ENCODE peak calls at places on chromosomes 1 and 21, in five cellular contexts. One of them, this sample, is unnamed.

GRCh38 chr1:112772781-112773180 is 57.6 kb upstream of the PPM1J start:
- DNase-seq in H1: no peak
- DNase-seq in ovary: no peak
- DNase-seq in endothelial cell of umbilical vein: no peak
- DNase-seq in IMR-90: no peak
- DNase-seq in this sample: no peak

GRCh38 chr1:102954576-102954975 is 153.7 kb downstream of the COL11A1 start:
- DNase-seq in ovary: no peak
- DNase-seq in H1: no peak
- DNase-seq in endothelial cell of umbilical vein: no peak
- DNase-seq in IMR-90: no peak
- DNase-seq in this sample: no peak

GRCh38 chr1:37094302-37094701 is 60.0 kb upstream of the GRIK3 start:
- DNase-seq in H1: no peak
- DNase-seq in ovary: no peak
- DNase-seq in endothelial cell of umbilical vein: no peak
- DNase-seq in IMR-90: no peak
- DNase-seq in this sample: no peak

GRCh38 chr21:35072960-35073359 is 23.9 kb upstream of the RUNX1 start:
- DNase-seq in H1: no peak
- DNase-seq in IMR-90: peak; percentile 77
- DNase-seq in endothelial cell of umbilical vein: peak; percentile 60
- DNase-seq in ovary: peak; percentile 60
- DNase-seq in this sample: no peak

GRCh38 chr1:156893048-156893953 is at the start of gene PEAR1:
- DNase-seq in ovary: peak; percentile 80
- DNase-seq in endothelial cell of umbilical vein: peak; percentile 78
- DNase-seq in H1: peak; percentile 78
- DNase-seq in IMR-90: peak; percentile 31
- DNase-seq in this sample: no peak

GRCh38 chr21:43313939-43314405 is 113.0 kb downstream of the SIK1 start:
- DNase-seq in endothelial cell of umbilical vein: no peak
- DNase-seq in H1: no peak
- DNase-seq in ovary: no peak
- DNase-seq in IMR-90: no peak
- DNase-seq in this sample: no peak

GRCh38 chr21:36211660-36212512 is 55.3 kb downstream of the DOP1B start:
- DNase-seq in IMR-90: peak; percentile 93
- DNase-seq in ovary: no peak
- DNase-seq in endothelial cell of umbilical vein: no peak
- DNase-seq in H1: no peak
- DNase-seq in this sample: no peak

GRCh38 chr1:86227026-86227425 is 70.5 kb upstream of the COL24A1 start:
- DNase-seq in IMR-90: no peak
- DNase-seq in endothelial cell of umbilical vein: no peak
- DNase-seq in ovary: no peak
- DNase-seq in H1: no peak
- DNase-seq in this sample: no peak

GRCh38 chr1:79966438-79966837 is 959.9 kb upstream of the ADGRL4 start:
- DNase-seq in endothelial cell of umbilical vein: no peak
- DNase-seq in ovary: no peak
- DNase-seq in IMR-90: no peak
- DNase-seq in H1: no peak
- DNase-seq in this sample: no peak

GRCh38 chr1:170685166-170685565 is 21.2 kb downstream of the PRRX1 start:
- DNase-seq in IMR-90: peak; percentile 94
- DNase-seq in endothelial cell of umbilical vein: no peak
- DNase-seq in ovary: no peak
- DNase-seq in H1: no peak
- DNase-seq in this sample: no peak

GRCh38 chr1:12143631-12144155 is 23.1 kb upstream of the TNFRSF1B start:
- DNase-seq in ovary: peak; percentile 80
- DNase-seq in IMR-90: peak; percentile 98
- DNase-seq in endothelial cell of umbilical vein: peak; percentile 75
- DNase-seq in H1: no peak
- DNase-seq in this sample: peak; percentile 78

GRCh38 chr1:110464340-110464739 is 13.4 kb downstream of the PROK1 start:
- DNase-seq in endothelial cell of umbilical vein: no peak
- DNase-seq in ovary: no peak
- DNase-seq in H1: no peak
- DNase-seq in IMR-90: peak; percentile 87
- DNase-seq in this sample: no peak

GRCh38 chr1:242871631-242872030 is 347.1 kb upstream of the PLD5 start:
- DNase-seq in endothelial cell of umbilical vein: no peak
- DNase-seq in IMR-90: no peak
- DNase-seq in H1: no peak
- DNase-seq in ovary: no peak
- DNase-seq in this sample: no peak

GRCh38 chr1:87778896-87779295 is 450.2 kb downstream of the LMO4 start:
- DNase-seq in endothelial cell of umbilical vein: no peak
- DNase-seq in ovary: no peak
- DNase-seq in IMR-90: peak; percentile 24
- DNase-seq in H1: no peak
- DNase-seq in this sample: no peak

GRCh38 chr1:74420497-74420896 is 91.9 kb downstream of the LRRC53 start:
- DNase-seq in H1: no peak
- DNase-seq in IMR-90: no peak
- DNase-seq in endothelial cell of umbilical vein: no peak
- DNase-seq in ovary: no peak
- DNase-seq in this sample: no peak

GRCh38 chr1:10874351-10874750 is 77.9 kb upstream of the CASZ1 start:
- DNase-seq in IMR-90: no peak
- DNase-seq in ovary: no peak
- DNase-seq in H1: no peak
- DNase-seq in endothelial cell of umbilical vein: no peak
- DNase-seq in this sample: no peak

GRCh38 chr21:14554948-14555347 is 8.8 kb upstream of the SAMSN1 start:
- DNase-seq in H1: no peak
- DNase-seq in endothelial cell of umbilical vein: no peak
- DNase-seq in IMR-90: no peak
- DNase-seq in ovary: no peak
- DNase-seq in this sample: no peak

GRCh38 chr1:21001042-21001441 is 175.7 kb downstream of the EIF4G3 start:
- DNase-seq in ovary: no peak
- DNase-seq in IMR-90: no peak
- DNase-seq in endothelial cell of umbilical vein: no peak
- DNase-seq in H1: no peak
- DNase-seq in this sample: no peak

GRCh38 chr1:18542351-18542750 is 61.6 kb downstream of the KLHDC7A start:
- DNase-seq in IMR-90: no peak
- DNase-seq in H1: no peak
- DNase-seq in endothelial cell of umbilical vein: no peak
- DNase-seq in ovary: no peak
- DNase-seq in this sample: no peak

GRCh38 chr1:101379939-101380338 is 143.1 kb downstream of the S1PR1 start:
- DNase-seq in endothelial cell of umbilical vein: no peak
- DNase-seq in H1: no peak
- DNase-seq in IMR-90: no peak
- DNase-seq in ovary: no peak
- DNase-seq in this sample: no peak

GRCh38 chr1:23555949-23556640 is 3.2 kb downstream of the ID3 start:
- DNase-seq in H1: peak; percentile 76
- DNase-seq in ovary: peak; percentile 50
- DNase-seq in endothelial cell of umbilical vein: peak; percentile 90
- DNase-seq in IMR-90: peak; percentile 86
- DNase-seq in this sample: no peak

GRCh38 chr1:23558872-23559135 is 497 bp downstream of the ID3 start:
- DNase-seq in H1: no peak
- DNase-seq in IMR-90: no peak
- DNase-seq in endothelial cell of umbilical vein: no peak
- DNase-seq in ovary: no peak
- DNase-seq in this sample: no peak

GRCh38 chr1:23556661-23557470 is 2.4 kb downstream of the ID3 start:
- DNase-seq in ovary: no peak
- DNase-seq in endothelial cell of umbilical vein: peak; percentile 82
- DNase-seq in H1: no peak
- DNase-seq in IMR-90: peak; percentile 86
- DNase-seq in this sample: peak; percentile 63

GRCh38 chr1:23558140-23558871 is 995 bp downstream of the ID3 start:
- DNase-seq in H1: no peak
- DNase-seq in IMR-90: peak; percentile 48
- DNase-seq in endothelial cell of umbilical vein: peak; percentile 82
- DNase-seq in ovary: peak; percentile 78
- DNase-seq in this sample: peak; percentile 44

GRCh38 chr1:23557471-23558124 is 1.7 kb downstream of the ID3 start:
- DNase-seq in IMR-90: peak; percentile 47
- DNase-seq in H1: no peak
- DNase-seq in endothelial cell of umbilical vein: peak; percentile 39
- DNase-seq in ovary: no peak
- DNase-seq in this sample: no peak
- TF ChIP-seq POLR2A in IMR-90: no peak
- TF ChIP-seq POLR2A in H1: no peak
- TF ChIP-seq POLR2A in endothelial cell of umbilical vein: no peak
- TF ChIP-seq POLR2A in ovary: no peak
- TF ChIP-seq POLR2A in this sample: no peak

GRCh38 chr1:228161381-228161780 is 4.2 kb upstream of the IBA57 start:
- DNase-seq in endothelial cell of umbilical vein: no peak
- DNase-seq in ovary: no peak
- DNase-seq in IMR-90: no peak
- DNase-seq in H1: no peak
- DNase-seq in this sample: no peak

GRCh38 chr1:228163004-228163753 is 2.4 kb upstream of the IBA57 start:
- DNase-seq in IMR-90: no peak
- DNase-seq in H1: no peak
- DNase-seq in endothelial cell of umbilical vein: peak; percentile 44
- DNase-seq in ovary: peak; percentile 76
- DNase-seq in this sample: no peak

GRCh38 chr1:228163776-228164534 is 1.6 kb upstream of the IBA57 start:
- DNase-seq in IMR-90: no peak
- DNase-seq in endothelial cell of umbilical vein: no peak
- DNase-seq in ovary: peak; percentile 48
- DNase-seq in H1: no peak
- DNase-seq in this sample: no peak

GRCh38 chr1:228161866-228162265 is 3.7 kb upstream of the IBA57 start:
- DNase-seq in H1: no peak
- DNase-seq in endothelial cell of umbilical vein: no peak
- DNase-seq in ovary: no peak
- DNase-seq in IMR-90: no peak
- DNase-seq in this sample: no peak

DNA sequence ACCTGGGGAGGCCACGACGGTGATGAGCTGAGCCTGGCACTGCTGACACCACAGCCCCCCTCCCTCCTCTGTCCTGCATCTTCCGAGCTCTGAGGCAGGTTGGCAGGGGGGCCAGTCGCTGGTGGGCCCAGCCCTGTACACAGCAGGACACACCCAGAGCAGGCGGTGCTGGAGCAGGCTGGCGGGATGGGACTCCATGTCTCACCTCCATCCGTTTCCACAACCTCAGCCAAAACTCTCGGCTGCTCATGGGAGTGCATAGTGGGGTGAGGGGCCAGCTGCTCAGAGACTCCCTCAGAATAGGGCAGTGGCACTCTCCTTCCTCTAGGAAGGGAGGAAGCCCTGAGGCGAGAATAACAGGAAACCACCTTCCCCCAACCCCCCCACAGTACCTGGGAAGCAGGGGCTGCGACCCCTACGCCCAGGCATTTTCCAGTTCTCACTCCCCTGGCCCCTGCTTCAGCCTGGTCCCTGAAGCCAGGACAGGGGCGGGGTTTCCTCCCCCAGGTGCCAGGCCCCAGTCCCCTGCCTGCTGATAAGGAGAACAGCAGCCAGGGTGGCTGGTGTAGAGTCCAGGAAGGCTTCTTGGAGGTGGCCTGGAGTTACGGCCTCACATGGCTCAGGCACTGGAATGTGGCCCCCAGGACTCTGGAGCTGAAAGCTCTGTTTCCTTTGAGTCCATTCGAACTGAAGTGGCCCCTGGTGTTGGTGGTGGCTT is 3.2 kb upstream of the IBA57 start:
- DNase-seq in endothelial cell of umbilical vein: peak; percentile 45
- DNase-seq in H1: no peak
- DNase-seq in IMR-90: no peak
- DNase-seq in ovary: no peak
- DNase-seq in this sample: no peak
- H3K4me1 ChIP-seq in endothelial cell of umbilical vein: peaks cover 29% of the 10 kb centered on the region
- H3K4me1 ChIP-seq in H1: peaks cover 9% of the 10 kb centered on the region
- H3K4me1 ChIP-seq in IMR-90: peaks cover 12% of the 10 kb centered on the region
- H3K4me1 ChIP-seq in ovary: peaks cover 17% of the 10 kb centered on the region
- H3K4me1 ChIP-seq in this sample: no peaks in the 10 kb centered on the region

GRCh38 chr1:2076826-2077225 is 26.6 kb downstream of the PRKCZ start:
- DNase-seq in ovary: no peak
- DNase-seq in IMR-90: no peak
- DNase-seq in endothelial cell of umbilical vein: no peak
- DNase-seq in H1: no peak
- DNase-seq in this sample: no peak

GRCh38 chr1:2079396-2080085 is 29.3 kb downstream of the PRKCZ start:
- DNase-seq in endothelial cell of umbilical vein: no peak
- DNase-seq in ovary: no peak
- DNase-seq in H1: no peak
- DNase-seq in IMR-90: no peak
- DNase-seq in this sample: no peak

GRCh38 chr1:2080140-2080539 is 29.9 kb downstream of the PRKCZ start:
- DNase-seq in H1: no peak
- DNase-seq in IMR-90: no peak
- DNase-seq in ovary: no peak
- DNase-seq in endothelial cell of umbilical vein: no peak
- DNase-seq in this sample: no peak

GRCh38 chr1:2080884-2081283 is 30.7 kb downstream of the PRKCZ start:
- DNase-seq in endothelial cell of umbilical vein: no peak
- DNase-seq in IMR-90: no peak
- DNase-seq in H1: no peak
- DNase-seq in ovary: no peak
- DNase-seq in this sample: no peak

DNA sequence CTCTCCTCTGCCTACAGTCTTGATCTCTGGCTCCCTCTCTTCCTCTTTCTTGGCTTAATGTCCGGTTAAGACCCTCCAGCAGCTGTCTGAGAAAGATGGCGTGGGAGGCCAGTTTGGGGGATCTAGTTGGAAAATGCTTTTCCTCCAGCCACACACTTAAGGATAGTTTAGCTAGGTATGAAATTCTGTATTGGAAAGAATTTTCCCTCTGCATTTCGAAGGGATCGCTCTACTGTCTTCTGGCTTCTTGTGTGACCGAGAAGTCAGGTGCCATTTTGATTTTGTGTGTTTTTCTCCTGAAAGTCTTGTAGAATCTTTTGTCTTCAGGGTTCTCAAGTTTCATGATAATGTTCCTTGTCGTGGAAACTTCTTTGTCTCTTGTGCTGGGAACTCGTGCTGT is 28.0 kb downstream of the PRKCZ start:
- DNase-seq in endothelial cell of umbilical vein: no peak
- DNase-seq in ovary: no peak
- DNase-seq in H1: no peak
- DNase-seq in IMR-90: no peak
- DNase-seq in this sample: no peak
- TF ChIP-seq POLR2A in endothelial cell of umbilical vein: no peak
- TF ChIP-seq POLR2A in ovary: no peak
- TF ChIP-seq POLR2A in H1: no peak
- TF ChIP-seq POLR2A in IMR-90: no peak
- TF ChIP-seq POLR2A in this sample: no peak

DNA sequence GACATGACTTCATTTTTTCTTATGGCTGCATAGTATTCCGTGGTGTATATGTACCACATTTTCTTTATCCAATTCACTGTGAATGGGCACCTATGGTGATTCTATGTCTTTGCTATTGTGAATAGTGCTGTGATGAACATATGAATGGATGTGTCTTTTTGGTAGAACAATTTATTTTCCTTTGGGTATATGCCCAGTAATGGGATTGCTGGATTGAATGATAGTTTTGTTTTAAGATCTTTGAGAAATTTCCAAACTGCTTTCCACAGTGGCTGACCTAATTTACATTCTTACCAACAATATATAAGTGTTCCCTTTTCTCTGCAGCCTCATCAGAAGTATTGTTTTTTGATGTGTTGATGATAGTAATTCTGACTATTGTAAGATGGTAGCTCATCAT is 361.7 kb upstream of the SGIP1 start:
- DNase-seq in ovary: no peak
- DNase-seq in IMR-90: no peak
- DNase-seq in H1: no peak
- DNase-seq in endothelial cell of umbilical vein: no peak
- DNase-seq in this sample: no peak
- H3K4me1 ChIP-seq in ovary: no peaks in the 10 kb centered on the region
- H3K4me1 ChIP-seq in IMR-90: peaks cover 2% of the 10 kb centered on the region
- H3K4me1 ChIP-seq in H1: no peaks in the 10 kb centered on the region
- H3K4me1 ChIP-seq in endothelial cell of umbilical vein: no peaks in the 10 kb centered on the region
- H3K4me1 ChIP-seq in this sample: no peaks in the 10 kb centered on the region

This sample was measured in Peyer's patch.